ENCODE peak calls at places on chromosomes 16 and 17, in seven cellular contexts. One of them, this sample, is unnamed.

GRCh38 chr17:42843358-42843934 is 934 bp upstream of the AOC2 start:
- DNase-seq in heart left ventricle: no peak
- DNase-seq in adrenal gland: peak; percentile 68
- DNase-seq in cardiac muscle cell: peak; percentile 63
- DNase-seq in right lobe of liver: no peak
- DNase-seq in gastrocnemius medialis: no peak
- DNase-seq in IMR-90: peak; percentile 74
- DNase-seq in this sample: no peak

GRCh38 chr17:31869797-31870568 is 10.9 kb upstream of the COPRS start:
- DNase-seq in heart left ventricle: no peak
- DNase-seq in adrenal gland: no peak
- DNase-seq in cardiac muscle cell: no peak
- DNase-seq in right lobe of liver: no peak
- DNase-seq in gastrocnemius medialis: no peak
- DNase-seq in IMR-90: no peak
- DNase-seq in this sample: no peak

GRCh38 chr16:55056585-55057520 is 126.2 kb downstream of the IRX5 start:
- DNase-seq in heart left ventricle: no peak
- DNase-seq in adrenal gland: no peak
- DNase-seq in cardiac muscle cell: peak; percentile 42
- DNase-seq in right lobe of liver: no peak
- DNase-seq in gastrocnemius medialis: no peak
- DNase-seq in IMR-90: no peak
- DNase-seq in this sample: no peak

GRCh38 chr16:66220766-66221165 is 145.7 kb upstream of the CDH5 start:
- DNase-seq in heart left ventricle: no peak
- DNase-seq in adrenal gland: peak; percentile 36
- DNase-seq in cardiac muscle cell: no peak
- DNase-seq in right lobe of liver: no peak
- DNase-seq in gastrocnemius medialis: no peak
- DNase-seq in IMR-90: no peak
- DNase-seq in this sample: no peak

GRCh38 chr17:31496601-31497000 is 105.1 kb downstream of the RAB11FIP4 start:
- DNase-seq in heart left ventricle: peak; percentile 28
- DNase-seq in adrenal gland: no peak
- DNase-seq in cardiac muscle cell: no peak
- DNase-seq in right lobe of liver: no peak
- DNase-seq in gastrocnemius medialis: no peak
- DNase-seq in IMR-90: no peak
- DNase-seq in this sample: no peak

GRCh38 chr16:85551319-85551978 is 61.7 kb upstream of the GSE1 start:
- DNase-seq in heart left ventricle: no peak
- DNase-seq in adrenal gland: no peak
- DNase-seq in cardiac muscle cell: no peak
- DNase-seq in right lobe of liver: no peak
- DNase-seq in gastrocnemius medialis: no peak
- DNase-seq in IMR-90: no peak
- DNase-seq in this sample: no peak

GRCh38 chr17:73231363-73231762 is 30.3 kb downstream of the CPSF4L start:
- DNase-seq in heart left ventricle: no peak
- DNase-seq in adrenal gland: peak; percentile 52
- DNase-seq in cardiac muscle cell: peak; percentile 41
- DNase-seq in right lobe of liver: no peak
- DNase-seq in gastrocnemius medialis: no peak
- DNase-seq in IMR-90: peak; percentile 25
- DNase-seq in this sample: no peak

GRCh38 chr16:31535737-31536136 is 8.0 kb downstream of the AHSP start:
- DNase-seq in heart left ventricle: no peak
- DNase-seq in adrenal gland: no peak
- DNase-seq in cardiac muscle cell: no peak
- DNase-seq in right lobe of liver: no peak
- DNase-seq in gastrocnemius medialis: no peak
- DNase-seq in IMR-90: no peak
- DNase-seq in this sample: no peak

GRCh38 chr16:52363082-52363481 is 183.9 kb downstream of the TOX3 start:
- DNase-seq in heart left ventricle: no peak
- DNase-seq in adrenal gland: no peak
- DNase-seq in cardiac muscle cell: no peak
- DNase-seq in right lobe of liver: no peak
- DNase-seq in gastrocnemius medialis: no peak
- DNase-seq in IMR-90: no peak
- DNase-seq in this sample: no peak
- TF ChIP-seq CTCF in heart left ventricle: no peak
- TF ChIP-seq CTCF in adrenal gland: no peak
- TF ChIP-seq CTCF in cardiac muscle cell: no peak
- TF ChIP-seq CTCF in right lobe of liver: no peak
- TF ChIP-seq CTCF in gastrocnemius medialis: no peak
- TF ChIP-seq CTCF in IMR-90: no peak
- TF ChIP-seq CTCF in this sample: no peak

GRCh38 chr17:7854078-7854777 is 638 bp upstream of the TMEM88 start:
- DNase-seq in heart left ventricle: no peak
- DNase-seq in adrenal gland: peak; percentile 59
- DNase-seq in cardiac muscle cell: no peak
- DNase-seq in right lobe of liver: no peak
- DNase-seq in gastrocnemius medialis: peak; percentile 13
- DNase-seq in IMR-90: no peak
- DNase-seq in this sample: no peak

GRCh38 chr17:7853693-7854043 is 1.2 kb upstream of the TMEM88 start:
- DNase-seq in heart left ventricle: no peak
- DNase-seq in adrenal gland: peak; percentile 61
- DNase-seq in cardiac muscle cell: no peak
- DNase-seq in right lobe of liver: no peak
- DNase-seq in gastrocnemius medialis: no peak
- DNase-seq in IMR-90: no peak
- DNase-seq in this sample: no peak

GRCh38 chr17:7856081-7856791 is 1.1 kb downstream of the NAA38 start:
- DNase-seq in heart left ventricle: peak; percentile 86
- DNase-seq in adrenal gland: peak; percentile 86
- DNase-seq in cardiac muscle cell: no peak
- DNase-seq in right lobe of liver: peak; percentile 69
- DNase-seq in gastrocnemius medialis: peak; percentile 44
- DNase-seq in IMR-90: no peak
- DNase-seq in this sample: peak; percentile 79

GRCh38 chr17:7855643-7856080 is 796 bp downstream of the TMEM88 start:
- DNase-seq in heart left ventricle: no peak
- DNase-seq in adrenal gland: peak; percentile 78
- DNase-seq in cardiac muscle cell: no peak
- DNase-seq in right lobe of liver: no peak
- DNase-seq in gastrocnemius medialis: peak; percentile 28
- DNase-seq in IMR-90: no peak
- DNase-seq in this sample: no peak

GRCh38 chr17:7854851-7855642 is at the start of gene TMEM88:
- DNase-seq in heart left ventricle: no peak
- DNase-seq in adrenal gland: peak; percentile 74
- DNase-seq in cardiac muscle cell: peak; percentile 87
- DNase-seq in right lobe of liver: no peak
- DNase-seq in gastrocnemius medialis: peak; percentile 17
- DNase-seq in IMR-90: no peak
- DNase-seq in this sample: peak; percentile 83
- H3K4me1 ChIP-seq in heart left ventricle: peaks cover 16% of the 10 kb centered on the region
- H3K4me1 ChIP-seq in adrenal gland: peaks cover 24% of the 10 kb centered on the region
- H3K4me1 ChIP-seq in cardiac muscle cell: peaks cover 27% of the 10 kb centered on the region
- H3K4me1 ChIP-seq in right lobe of liver: peaks cover 14% of the 10 kb centered on the region
- H3K4me1 ChIP-seq in gastrocnemius medialis: peaks cover 29% of the 10 kb centered on the region
- H3K4me1 ChIP-seq in IMR-90: peaks cover 22% of the 10 kb centered on the region
- H3K4me1 ChIP-seq in this sample: peaks cover 69% of the 10 kb centered on the region

GRCh38 chr17:18143044-18143936 is 34.7 kb downstream of the MYO15A start:
- DNase-seq in heart left ventricle: no peak
- DNase-seq in adrenal gland: no peak
- DNase-seq in cardiac muscle cell: peak; percentile 41
- DNase-seq in right lobe of liver: no peak
- DNase-seq in gastrocnemius medialis: no peak
- DNase-seq in IMR-90: peak; percentile 16
- DNase-seq in this sample: no peak
- TF ChIP-seq CTCF in heart left ventricle: no peak
- TF ChIP-seq CTCF in adrenal gland: no peak
- TF ChIP-seq CTCF in cardiac muscle cell: peak; percentile 47
- TF ChIP-seq CTCF in right lobe of liver: no peak
- TF ChIP-seq CTCF in gastrocnemius medialis: no peak
- TF ChIP-seq CTCF in IMR-90: peak; percentile 44
- TF ChIP-seq CTCF in this sample: no peak

DNA sequence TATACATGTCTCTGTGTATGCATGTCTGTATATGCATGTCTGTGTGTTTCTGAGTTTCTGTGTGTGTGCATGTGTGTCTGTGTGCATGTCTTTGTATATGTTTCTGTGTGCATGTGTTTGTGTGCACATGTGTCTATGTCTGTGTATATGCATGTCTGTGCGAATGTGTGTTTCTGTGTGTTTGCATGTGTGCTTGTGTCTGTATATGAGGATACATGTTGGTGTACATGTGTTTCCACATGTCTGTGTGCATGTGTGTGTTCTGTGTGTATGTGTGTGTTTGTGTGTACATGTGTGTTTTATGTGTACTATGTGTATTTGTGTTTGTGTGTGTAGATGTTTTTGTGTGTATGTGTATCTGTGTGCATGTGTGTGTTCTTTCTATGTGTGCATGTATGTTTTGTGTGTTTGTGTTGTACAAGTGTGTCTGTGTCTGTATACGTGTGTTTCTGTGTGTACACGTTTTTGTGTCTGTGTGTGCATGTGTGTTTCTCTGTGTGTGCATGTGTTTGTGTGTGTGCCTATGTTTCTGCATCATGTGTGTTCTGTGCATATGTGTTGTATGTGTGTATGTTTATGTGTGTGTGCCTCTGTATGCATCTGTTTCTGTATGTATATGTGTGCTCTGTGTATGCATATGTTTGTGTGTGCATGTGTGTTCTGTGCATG is 8.9 kb upstream of the RAB37 start:
- DNase-seq in heart left ventricle: no peak
- DNase-seq in adrenal gland: no peak
- DNase-seq in cardiac muscle cell: no peak
- DNase-seq in right lobe of liver: no peak
- DNase-seq in gastrocnemius medialis: no peak
- DNase-seq in IMR-90: no peak
- DNase-seq in this sample: no peak
- H3K4me1 ChIP-seq in heart left ventricle: no peaks in the 10 kb centered on the region
- H3K4me1 ChIP-seq in adrenal gland: no peaks in the 10 kb centered on the region
- H3K4me1 ChIP-seq in cardiac muscle cell: no peaks in the 10 kb centered on the region
- H3K4me1 ChIP-seq in right lobe of liver: no peaks in the 10 kb centered on the region
- H3K4me1 ChIP-seq in gastrocnemius medialis: no peaks in the 10 kb centered on the region
- H3K4me1 ChIP-seq in IMR-90: no peaks in the 10 kb centered on the region
- H3K4me1 ChIP-seq in this sample: peaks cover 16% of the 10 kb centered on the region

GRCh38 chr17:48601184-48601527 is 3.6 kb downstream of the HOXB6 start:
- DNase-seq in heart left ventricle: no peak
- DNase-seq in adrenal gland: no peak
- DNase-seq in cardiac muscle cell: no peak
- DNase-seq in right lobe of liver: no peak
- DNase-seq in gastrocnemius medialis: no peak
- DNase-seq in IMR-90: no peak
- DNase-seq in this sample: no peak
- TF ChIP-seq CTCF in heart left ventricle: no peak
- TF ChIP-seq CTCF in adrenal gland: no peak
- TF ChIP-seq CTCF in cardiac muscle cell: no peak
- TF ChIP-seq CTCF in right lobe of liver: no peak
- TF ChIP-seq CTCF in gastrocnemius medialis: no peak
- TF ChIP-seq CTCF in IMR-90: no peak
- TF ChIP-seq CTCF in this sample: no peak

GRCh38 chr17:50707296-50708049 is at the start of gene ANKRD40:
- DNase-seq in heart left ventricle: peak; percentile 94
- DNase-seq in adrenal gland: peak; percentile 98
- DNase-seq in cardiac muscle cell: peak; percentile 91
- DNase-seq in right lobe of liver: peak; percentile 87
- DNase-seq in gastrocnemius medialis: peak; percentile 93
- DNase-seq in IMR-90: peak; percentile 91
- DNase-seq in this sample: peak; percentile 94
- H3K4me1 ChIP-seq in heart left ventricle: peaks cover 12% of the 10 kb centered on the region
- H3K4me1 ChIP-seq in adrenal gland: peaks cover 24% of the 10 kb centered on the region
- H3K4me1 ChIP-seq in cardiac muscle cell: peaks cover 12% of the 10 kb centered on the region
- H3K4me1 ChIP-seq in right lobe of liver: peaks cover 14% of the 10 kb centered on the region
- H3K4me1 ChIP-seq in gastrocnemius medialis: peaks cover 43% of the 10 kb centered on the region
- H3K4me1 ChIP-seq in IMR-90: peaks cover 7% of the 10 kb centered on the region
- H3K4me1 ChIP-seq in this sample: peaks cover 66% of the 10 kb centered on the region

GRCh38 chr16:35431829-35432663 is 1972.6 kb downstream of the TP53TG3F start:
- DNase-seq in heart left ventricle: no peak
- DNase-seq in adrenal gland: no peak
- DNase-seq in cardiac muscle cell: no peak
- DNase-seq in right lobe of liver: no peak
- DNase-seq in gastrocnemius medialis: no peak
- DNase-seq in IMR-90: no peak
- DNase-seq in this sample: peak; percentile 55
- TF ChIP-seq CTCF in heart left ventricle: peak; percentile 32
- TF ChIP-seq CTCF in adrenal gland: peak; percentile 25
- TF ChIP-seq CTCF in cardiac muscle cell: no peak
- TF ChIP-seq CTCF in right lobe of liver: peak; percentile 69
- TF ChIP-seq CTCF in gastrocnemius medialis: peak; percentile 26
- TF ChIP-seq CTCF in IMR-90: no peak
- TF ChIP-seq CTCF in this sample: peak; percentile 56

DNA sequence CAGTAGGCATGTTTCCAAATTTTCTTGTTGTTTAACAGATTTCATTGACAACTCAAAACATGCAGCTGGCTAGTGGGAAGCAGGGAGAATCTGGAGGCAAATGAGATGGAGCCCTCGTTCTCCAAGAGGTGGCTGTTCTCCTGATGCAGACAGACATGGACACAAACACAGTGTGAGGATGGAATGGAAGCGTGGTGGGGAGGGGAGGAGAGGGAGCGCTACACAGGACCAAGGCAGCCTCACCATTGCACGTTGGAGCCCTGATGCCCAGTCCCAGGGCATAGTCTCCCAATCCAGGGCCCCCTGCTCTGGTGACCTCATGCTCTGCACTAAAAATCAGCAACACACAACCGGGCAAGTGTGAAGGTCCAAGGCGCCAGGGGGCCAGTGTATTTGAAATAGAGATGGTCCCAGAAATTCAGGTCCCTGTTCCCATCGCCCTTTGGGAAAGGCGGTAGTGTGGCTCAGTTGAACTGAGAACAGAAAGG is 31.6 kb downstream of the SMARCE1 start:
- DNase-seq in heart left ventricle: no peak
- DNase-seq in adrenal gland: no peak
- DNase-seq in cardiac muscle cell: no peak
- DNase-seq in right lobe of liver: no peak
- DNase-seq in gastrocnemius medialis: no peak
- DNase-seq in IMR-90: no peak
- DNase-seq in this sample: no peak
- H3K4me1 ChIP-seq in heart left ventricle: no peaks in the 10 kb centered on the region
- H3K4me1 ChIP-seq in adrenal gland: no peaks in the 10 kb centered on the region
- H3K4me1 ChIP-seq in cardiac muscle cell: no peaks in the 10 kb centered on the region
- H3K4me1 ChIP-seq in right lobe of liver: peaks cover 12% of the 10 kb centered on the region
- H3K4me1 ChIP-seq in gastrocnemius medialis: no peaks in the 10 kb centered on the region
- H3K4me1 ChIP-seq in IMR-90: no peaks in the 10 kb centered on the region
- H3K4me1 ChIP-seq in this sample: peaks cover 5% of the 10 kb centered on the region

GRCh38 chr17:82685291-82685690 is 13.2 kb downstream of the RAB40B start:
- DNase-seq in heart left ventricle: no peak
- DNase-seq in adrenal gland: no peak
- DNase-seq in cardiac muscle cell: no peak
- DNase-seq in right lobe of liver: no peak
- DNase-seq in gastrocnemius medialis: no peak
- DNase-seq in IMR-90: no peak
- DNase-seq in this sample: no peak
- TF ChIP-seq CTCF in heart left ventricle: no peak
- TF ChIP-seq CTCF in adrenal gland: no peak
- TF ChIP-seq CTCF in cardiac muscle cell: no peak
- TF ChIP-seq CTCF in right lobe of liver: no peak
- TF ChIP-seq CTCF in gastrocnemius medialis: no peak
- TF ChIP-seq CTCF in IMR-90: no peak
- TF ChIP-seq CTCF in this sample: no peak

GRCh38 chr17:46817901-46818209 is 637 bp downstream of the WNT3 start:
- DNase-seq in heart left ventricle: no peak
- DNase-seq in adrenal gland: no peak
- DNase-seq in cardiac muscle cell: no peak
- DNase-seq in right lobe of liver: no peak
- DNase-seq in gastrocnemius medialis: no peak
- DNase-seq in IMR-90: no peak
- DNase-seq in this sample: no peak
- H3K4me1 ChIP-seq in heart left ventricle: peaks cover 18% of the 10 kb centered on the region
- H3K4me1 ChIP-seq in adrenal gland: peaks cover 8% of the 10 kb centered on the region
- H3K4me1 ChIP-seq in cardiac muscle cell: peaks cover 6% of the 10 kb centered on the region
- H3K4me1 ChIP-seq in right lobe of liver: peaks cover 10% of the 10 kb centered on the region
- H3K4me1 ChIP-seq in gastrocnemius medialis: peaks cover 8% of the 10 kb centered on the region
- H3K4me1 ChIP-seq in IMR-90: peaks cover 2% of the 10 kb centered on the region
- H3K4me1 ChIP-seq in this sample: peaks cover 28% of the 10 kb centered on the region

This sample was measured in left lung.